ENCODE peak calls at places on chromosomes 11 and 22, in ten cellular contexts. Z is RCC 7860; P is colonic mucosa; C is stimulated activated CD4-positive, alpha-beta T cell treated with anti-CD3 and anti-CD28 coated beads, Interleukin-1b, Interleukin-23, amount 100 ng/mL, for 24 hours; U is activated effector memory CD4-positive, alpha-beta T cell treated with anti-CD3 and anti-CD28 coated beads, Interleukin-2, amount 50 U/mL, for 16 hours; N is right cardiac atrium; I is cardiac septum; H is GM23338; K is thoracic aorta; M is DMS153. L is an unnamed sample.

GRCh38 chr11:44623321-44623715 is 57.9 kb downstream of the CD82 start:
- DNase-seq in N (no peak), P (peak), U (peak), M (no peak), Z (no peak), H (no peak), I (peak), C (no peak), K (no peak), L (no peak)

GRCh38 chr11:111454561-111455192 is 57.5 kb downstream of the BTG4 start:
- DNase-seq in H (peak), P (peak), C (peak), M (no peak), K (no peak), N (no peak), I (no peak), U (no peak), Z (peak), L (peak)

GRCh38 chr11:34036456-34036855 is 15.1 kb upstream of the CAPRIN1 start:
- DNase-seq in U (no peak), H (no peak), I (no peak), N (no peak), Z (no peak), K (no peak), C (no peak), M (no peak), P (no peak), L (no peak)

GRCh38 chr22:30444632-30445437 is 19.3 kb downstream of the MTFP1 start:
- DNase-seq in K (no peak), C (no peak), I (no peak), P (peak), Z (no peak), M (peak), N (no peak), H (peak), U (peak), L (peak)

GRCh38 chr11:27004103-27004502 is 10.2 kb downstream of the FIBIN start:
- DNase-seq in I (no peak), H (no peak), K (no peak), P (no peak), N (no peak), Z (no peak), M (no peak), U (no peak), C (no peak), L (no peak)

GRCh38 chr11:102599642-102600261 is 25.4 kb downstream of the MMP20 start:
- DNase-seq in U (no peak), N (no peak), M (no peak), K (no peak), I (no peak), H (no peak), P (no peak), Z (peak), C (no peak), L (no peak)

GRCh38 chr22:46881373-46882118 is 119.1 kb downstream of the TBC1D22A start:
- DNase-seq in Z (peak), N (no peak), K (no peak), H (no peak), P (no peak), M (no peak), U (no peak), C (no peak), I (no peak), L (no peak)

GRCh38 chr11:2763939-2764338 is 64.1 kb upstream of the KCNQ1OT1 start:
- DNase-seq in M (no peak), P (no peak), N (no peak), Z (no peak), U (no peak), H (no peak), I (no peak), C (no peak), K (no peak), L (no peak)

GRCh38 chr11:44309483-44310197 is at the start of gene ALX4:
- DNase-seq in I (no peak), H (peak), U (peak), C (no peak), K (no peak), N (peak), Z (no peak), M (no peak), P (no peak), L (peak)

GRCh38 chr11:117300301-117300700 is 9.2 kb downstream of the BACE1-AS start:
- DNase-seq in H (peak), I (peak), N (peak), U (no peak), K (no peak), Z (no peak), C (no peak), M (no peak), P (no peak), L (peak)

GRCh38 chr11:44538375-44539054 is 26.9 kb upstream of the CD82 start:
- DNase-seq in P (peak), N (peak), H (peak), K (peak), Z (peak), C (peak), I (peak), M (peak), U (peak), L (peak)

GRCh38 chr11:70672991-70673670 is 274.8 kb downstream of the CTTN start:
- DNase-seq in U (no peak), H (no peak), N (no peak), I (no peak), P (no peak), M (no peak), K (no peak), Z (no peak), C (no peak), L (no peak)

GRCh38 chr11:102085864-102086551 is 24.2 kb upstream of the YAP1 start:
- DNase-seq in N (no peak), C (no peak), M (no peak), K (no peak), H (no peak), Z (no peak), U (no peak), I (no peak), P (no peak), L (peak)

GRCh38 chr11:44748606-44749005 is 21.8 kb downstream of the TSPAN18 start:
- DNase-seq in C (no peak), I (peak), M (no peak), H (no peak), N (no peak), P (no peak), U (no peak), K (no peak), Z (no peak), L (no peak)

GRCh38 chr11:60347084-60347797 is 20.2 kb downstream of the MS4A6E start:
- DNase-seq in I (no peak), N (no peak), H (no peak), M (no peak), K (no peak), Z (no peak), C (no peak), P (no peak), U (no peak), L (no peak)

GRCh38 chr22:50146440-50147228 is 23.9 kb upstream of the PANX2 start:
- DNase-seq in K (no peak), I (no peak), U (no peak), H (no peak), C (no peak), P (peak), Z (peak), N (peak), M (peak), L (peak)

GRCh38 chr11:77113382-77114088 is 10.9 kb downstream of the OMP start:
- DNase-seq in M (no peak), I (no peak), C (no peak), N (no peak), P (no peak), K (no peak), H (peak), Z (no peak), U (no peak), L (peak)

GRCh38 chr11:86477495-86478155 is 102.9 kb downstream of the CCDC81 start:
- DNase-seq in U (no peak), K (no peak), Z (peak), N (no peak), M (no peak), H (no peak), C (no peak), I (no peak), P (no peak), L (peak)

GRCh38 chr22:17112491-17113042 is 8.6 kb downstream of the TMEM121B start:
- DNase-seq in I (peak), M (no peak), P (no peak), U (peak), K (no peak), C (no peak), N (no peak), H (no peak), Z (no peak), L (no peak)

GRCh38 chr11:117910525-117910924 is 18.7 kb downstream of the TMPRSS13 start:
- DNase-seq in C (no peak), U (peak), H (peak), I (no peak), M (no peak), K (no peak), P (no peak), N (peak), Z (no peak), L (no peak)

GRCh38 chr11:17771415-17771814 is 36.8 kb downstream of the KCNC1 start:
- DNase-seq in P (no peak), I (no peak), U (peak), Z (no peak), N (no peak), M (no peak), H (no peak), K (no peak), C (no peak), L (no peak)

GRCh38 chr11:111719379-111719778 is 46.8 kb downstream of the PPP2R1B start:
- DNase-seq in N (no peak), I (no peak), M (no peak), Z (no peak), K (no peak), H (no peak), C (no peak), U (no peak), P (no peak), L (no peak)

GRCh38 chr22:30294066-30294465 is 4.8 kb upstream of the CASTOR1 start:
- DNase-seq in P (no peak), H (no peak), M (no peak), K (no peak), I (no peak), N (no peak), Z (no peak), U (no peak), C (no peak), L (no peak)

GRCh38 chr11:27254744-27255446 is 108.1 kb downstream of the CCDC34 start:
- DNase-seq in H (no peak), Z (no peak), C (no peak), K (no peak), M (no peak), N (no peak), P (no peak), I (no peak), U (no peak), L (no peak)

GRCh38 chr11:9462806-9463537 is 2.2 kb downstream of the ZNF143 start:
- DNase-seq in U (no peak), M (no peak), N (no peak), H (no peak), C (no peak), I (no peak), P (no peak), K (no peak), Z (peak), L (no peak)

GRCh38 chr22:23212061-23213030 is 32.0 kb downstream of the BCR start:
- DNase-seq in C (no peak), I (no peak), M (peak), Z (no peak), U (no peak), N (no peak), H (no peak), K (no peak), P (no peak), L (no peak)

GRCh38 chr11:72321381-72321996 is 77.5 kb upstream of the PHOX2A start:
- DNase-seq in C (no peak), H (peak), P (no peak), N (no peak), K (no peak), M (no peak), U (no peak), Z (peak), I (no peak), L (no peak)

GRCh38 chr11:32113200-32113599 is 22.3 kb downstream of the RCN1 start:
- DNase-seq in I (no peak), H (no peak), M (peak), Z (no peak), C (no peak), P (no peak), N (no peak), K (no peak), U (no peak), L (no peak)

GRCh38 chr11:13966486-13966885 is 4.0 kb downstream of the SPON1 start:
- DNase-seq in M (no peak), P (no peak), H (no peak), N (no peak), U (no peak), C (no peak), I (no peak), K (no peak), Z (no peak), L (no peak)

L was measured in ELF-1.